ENCODE peak calls at places on chromosomes 5 and 9, in nine cellular contexts. One of them, this sample, is unnamed.

GRCh38 chr5:177402271-177403043 is 2.0 kb upstream of the PFN3 start:
- DNase-seq in right lobe of liver: no peak
- DNase-seq in IMR-90: peak; percentile 54
- DNase-seq in adrenal gland: peak; percentile 56
- DNase-seq in ovary: peak; percentile 51
- DNase-seq in tibial nerve: no peak
- DNase-seq in stomach: peak; percentile 82
- DNase-seq in H1: peak; percentile 68
- DNase-seq in body of pancreas: peak; percentile 85
- DNase-seq in this sample: peak; percentile 68

GRCh38 chr9:36450110-36450732 is 50.2 kb upstream of the RNF38 start:
- DNase-seq in right lobe of liver: no peak
- DNase-seq in IMR-90: peak; percentile 57
- DNase-seq in adrenal gland: peak; percentile 23
- DNase-seq in ovary: peak; percentile 45
- DNase-seq in tibial nerve: peak; percentile 47
- DNase-seq in stomach: no peak
- DNase-seq in H1: no peak
- DNase-seq in body of pancreas: peak; percentile 19
- DNase-seq in this sample: no peak

GRCh38 chr5:124700930-124701458 is 45.4 kb downstream of the ZNF608 start:
- DNase-seq in right lobe of liver: no peak
- DNase-seq in IMR-90: no peak
- DNase-seq in adrenal gland: no peak
- DNase-seq in ovary: no peak
- DNase-seq in tibial nerve: no peak
- DNase-seq in stomach: no peak
- DNase-seq in H1: no peak
- DNase-seq in body of pancreas: no peak
- DNase-seq in this sample: no peak

GRCh38 chr5:59725393-59725768 is 168.1 kb downstream of the PDE4D start:
- DNase-seq in right lobe of liver: no peak
- DNase-seq in IMR-90: peak; percentile 2
- DNase-seq in adrenal gland: no peak
- DNase-seq in ovary: no peak
- DNase-seq in tibial nerve: no peak
- DNase-seq in stomach: no peak
- DNase-seq in H1: no peak
- DNase-seq in body of pancreas: no peak
- DNase-seq in this sample: no peak

GRCh38 chr9:99345936-99346335 is 123.9 kb downstream of the SEC61B start:
- DNase-seq in right lobe of liver: no peak
- DNase-seq in IMR-90: peak; percentile 76
- DNase-seq in adrenal gland: no peak
- DNase-seq in ovary: no peak
- DNase-seq in tibial nerve: no peak
- DNase-seq in stomach: no peak
- DNase-seq in H1: no peak
- DNase-seq in body of pancreas: no peak
- DNase-seq in this sample: no peak

GRCh38 chr5:14417792-14418765 is 163.5 kb upstream of the OTULINL start:
- DNase-seq in right lobe of liver: no peak
- DNase-seq in IMR-90: peak; percentile 55
- DNase-seq in adrenal gland: no peak
- DNase-seq in ovary: no peak
- DNase-seq in tibial nerve: no peak
- DNase-seq in stomach: no peak
- DNase-seq in H1: no peak
- DNase-seq in body of pancreas: no peak
- DNase-seq in this sample: no peak

GRCh38 chr9:19787672-19788071 is 1.2 kb downstream of the SLC24A2 start:
- DNase-seq in right lobe of liver: no peak
- DNase-seq in IMR-90: no peak
- DNase-seq in adrenal gland: no peak
- DNase-seq in ovary: no peak
- DNase-seq in tibial nerve: no peak
- DNase-seq in stomach: no peak
- DNase-seq in H1: no peak
- DNase-seq in body of pancreas: no peak
- DNase-seq in this sample: no peak

GRCh38 chr9:1442105-1442504 is 391.9 kb downstream of the DMRT2 start:
- DNase-seq in right lobe of liver: no peak
- DNase-seq in IMR-90: no peak
- DNase-seq in adrenal gland: no peak
- DNase-seq in ovary: no peak
- DNase-seq in tibial nerve: no peak
- DNase-seq in stomach: no peak
- DNase-seq in H1: no peak
- DNase-seq in body of pancreas: no peak
- DNase-seq in this sample: no peak

GRCh38 chr9:93143830-93144530 is 9.9 kb upstream of the NINJ1 start:
- DNase-seq in right lobe of liver: no peak
- DNase-seq in IMR-90: no peak
- DNase-seq in adrenal gland: no peak
- DNase-seq in ovary: no peak
- DNase-seq in tibial nerve: no peak
- DNase-seq in stomach: no peak
- DNase-seq in H1: no peak
- DNase-seq in body of pancreas: peak; percentile 45
- DNase-seq in this sample: no peak

GRCh38 chr5:61334224-61335196 is 2.5 kb downstream of the ZSWIM6 start:
- DNase-seq in right lobe of liver: no peak
- DNase-seq in IMR-90: peak; percentile 76
- DNase-seq in adrenal gland: no peak
- DNase-seq in ovary: no peak
- DNase-seq in tibial nerve: no peak
- DNase-seq in stomach: no peak
- DNase-seq in H1: no peak
- DNase-seq in body of pancreas: no peak
- DNase-seq in this sample: no peak

DNA sequence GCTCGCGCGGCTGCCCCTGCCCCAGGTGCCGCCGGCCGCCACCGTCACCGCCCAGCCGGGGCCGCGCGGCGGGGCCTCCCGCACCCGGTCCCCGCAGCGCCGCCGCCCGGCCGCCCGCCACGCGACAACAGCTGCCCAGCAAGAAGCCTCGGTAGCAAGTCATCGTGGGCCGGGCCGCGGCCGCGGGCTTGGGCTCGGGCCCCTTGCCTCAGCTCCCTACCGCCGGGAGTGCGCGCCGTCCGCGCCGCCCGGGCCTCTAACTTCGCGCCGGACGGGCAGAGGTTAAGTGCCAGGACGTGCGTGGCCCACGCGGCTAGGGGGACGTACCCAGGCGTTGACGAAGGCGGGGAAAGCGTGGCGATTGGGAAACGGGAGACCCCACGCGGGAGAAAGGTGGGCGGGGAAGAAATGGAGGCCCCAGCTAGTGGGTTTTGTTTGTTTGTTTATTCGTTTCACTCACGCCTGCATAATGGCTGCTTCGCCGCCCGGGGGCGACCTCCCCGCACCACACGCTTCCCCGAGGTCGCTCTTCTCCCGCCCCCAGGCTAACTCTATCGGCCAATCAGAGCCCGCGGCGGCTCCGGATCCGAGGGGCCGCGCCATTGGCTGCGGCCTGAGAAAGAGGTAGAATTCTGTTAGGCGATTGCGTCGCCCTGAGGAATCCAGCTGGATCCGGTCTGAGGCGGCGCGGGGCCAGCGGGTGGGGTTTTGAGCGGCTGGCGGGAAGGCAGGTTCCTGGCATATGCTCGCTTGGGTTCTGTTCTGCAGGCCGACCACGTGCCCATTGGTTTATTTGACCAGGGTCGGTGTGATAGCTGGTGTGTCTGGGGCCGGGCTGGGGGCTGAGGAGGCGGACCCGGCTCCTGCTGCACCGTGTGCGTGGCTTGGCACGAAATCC is at the start of gene NADK2:
- DNase-seq in right lobe of liver: peak; percentile 98
- DNase-seq in IMR-90: peak; percentile 92
- DNase-seq in adrenal gland: peak; percentile 97
- DNase-seq in ovary: peak; percentile 97
- DNase-seq in tibial nerve: peak; percentile 93
- DNase-seq in stomach: peak; percentile 94
- DNase-seq in H1: peak; percentile 91
- DNase-seq in body of pancreas: peak; percentile 95
- DNase-seq in this sample: peak; percentile 96
- TF ChIP-seq POLR2A in right lobe of liver: peak; percentile 93
- TF ChIP-seq POLR2A in IMR-90: peak; percentile 81
- TF ChIP-seq POLR2A in adrenal gland: peak; percentile 91
- TF ChIP-seq POLR2A in ovary: peak; percentile 90
- TF ChIP-seq POLR2A in tibial nerve: peak; percentile 91
- TF ChIP-seq POLR2A in stomach: no peak
- TF ChIP-seq POLR2A in H1: peak; percentile 42
- TF ChIP-seq POLR2A in body of pancreas: peak; percentile 86
- TF ChIP-seq POLR2A in this sample: peak; percentile 86

DNA sequence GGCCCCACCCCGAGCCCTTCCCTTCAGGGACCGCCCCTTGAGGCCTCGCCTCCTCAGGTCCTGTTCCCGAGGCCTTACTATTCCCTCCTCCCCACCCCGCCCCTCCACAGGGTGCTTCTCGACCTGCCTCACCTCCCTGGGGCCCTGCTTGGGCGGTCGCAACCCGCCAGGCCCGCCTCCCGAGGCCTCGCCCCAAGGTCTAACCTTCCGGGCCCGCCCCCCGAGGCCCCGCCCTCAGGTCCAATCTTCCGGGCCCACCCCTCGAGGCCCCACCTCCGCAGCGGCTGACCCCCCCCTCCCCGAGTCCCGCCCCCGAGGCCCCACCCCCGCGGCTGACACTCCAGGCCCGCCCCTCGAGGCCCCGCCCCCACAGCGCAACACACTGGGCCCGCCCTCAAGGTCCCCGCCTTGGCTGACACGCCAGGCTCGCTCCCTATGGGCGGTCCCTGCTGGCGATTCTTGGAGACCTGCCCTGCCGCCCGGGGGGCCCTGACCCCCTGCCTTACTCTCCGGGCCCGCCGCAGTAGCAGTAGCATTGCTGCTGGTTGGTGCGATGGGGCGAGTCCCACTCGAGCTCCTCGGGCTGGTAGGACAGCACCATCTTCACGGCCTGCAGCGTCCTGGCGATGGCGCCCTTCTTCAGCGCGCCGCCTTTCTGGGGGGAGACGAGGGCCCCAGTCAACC is 8.2 kb downstream of the PHF19 start:
- DNase-seq in right lobe of liver: peak; percentile 100
- DNase-seq in IMR-90: peak; percentile 84
- DNase-seq in adrenal gland: peak; percentile 99
- DNase-seq in ovary: peak; percentile 97
- DNase-seq in tibial nerve: peak; percentile 95
- DNase-seq in stomach: peak; percentile 99
- DNase-seq in H1: peak; percentile 97
- DNase-seq in body of pancreas: peak; percentile 100
- DNase-seq in this sample: peak; percentile 97
- TF ChIP-seq CTCF in right lobe of liver: peak; percentile 21
- TF ChIP-seq CTCF in IMR-90: peak; percentile 45
- TF ChIP-seq CTCF in adrenal gland: peak; percentile 47
- TF ChIP-seq CTCF in ovary: peak; percentile 70
- TF ChIP-seq CTCF in tibial nerve: peak; percentile 60
- TF ChIP-seq CTCF in stomach: no peak
- TF ChIP-seq CTCF in H1: peak; percentile 62
- TF ChIP-seq CTCF in body of pancreas: peak; percentile 25
- TF ChIP-seq CTCF in this sample: peak; percentile 61

DNA sequence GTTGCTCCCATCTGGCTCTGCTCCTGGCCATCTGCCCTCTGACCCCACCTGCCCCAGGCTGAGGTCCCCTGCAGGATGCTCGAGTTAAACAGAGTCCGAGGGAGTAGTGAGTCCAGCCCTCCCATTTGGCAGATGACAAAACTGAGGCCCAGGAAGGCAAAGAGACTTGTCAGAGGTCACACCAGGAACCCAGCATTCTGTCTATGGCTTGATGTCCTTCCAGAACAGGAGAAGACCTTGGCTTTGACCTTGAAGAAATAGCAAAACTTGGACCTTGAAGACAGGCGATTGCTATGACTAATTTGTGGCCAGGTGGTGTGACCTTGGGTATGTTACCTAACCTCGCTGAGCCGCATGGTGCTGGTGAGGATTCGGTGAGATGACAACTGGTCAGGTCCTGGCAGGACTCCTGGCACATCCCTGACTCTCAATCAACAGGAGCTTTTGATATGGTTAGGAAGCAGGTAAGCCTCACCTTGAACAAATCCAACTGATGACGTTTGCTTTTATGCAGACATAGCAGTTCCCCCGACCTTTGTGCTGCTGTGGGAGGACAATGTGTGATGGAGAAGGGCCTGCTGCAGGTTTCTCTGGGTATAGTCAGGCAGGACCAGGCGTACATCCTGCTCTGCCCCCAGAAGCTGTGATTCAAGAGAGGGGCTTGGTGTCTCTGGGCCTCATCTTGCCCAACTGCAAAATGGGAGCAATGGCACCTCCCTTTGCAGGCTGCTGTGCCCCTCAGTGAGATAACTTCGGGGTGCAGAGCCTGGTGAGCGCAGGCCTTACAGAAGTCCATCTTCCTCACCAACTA is 198.7 kb downstream of the C9orf50 start:
- DNase-seq in right lobe of liver: no peak
- DNase-seq in IMR-90: no peak
- DNase-seq in adrenal gland: no peak
- DNase-seq in ovary: no peak
- DNase-seq in tibial nerve: no peak
- DNase-seq in stomach: no peak
- DNase-seq in H1: no peak
- DNase-seq in body of pancreas: peak; percentile 38
- DNase-seq in this sample: no peak
- H3K4me1 ChIP-seq in right lobe of liver: no peaks in the 10 kb centered on the region
- H3K4me1 ChIP-seq in IMR-90: peaks cover 5% of the 10 kb centered on the region
- H3K4me1 ChIP-seq in adrenal gland: no peaks in the 10 kb centered on the region
- H3K4me1 ChIP-seq in ovary: no peaks in the 10 kb centered on the region
- H3K4me1 ChIP-seq in tibial nerve: no peaks in the 10 kb centered on the region
- H3K4me1 ChIP-seq in stomach: peaks cover 9% of the 10 kb centered on the region
- H3K4me1 ChIP-seq in H1: no peaks in the 10 kb centered on the region
- H3K4me1 ChIP-seq in body of pancreas: no peaks in the 10 kb centered on the region
- H3K4me1 ChIP-seq in this sample: no peaks in the 10 kb centered on the region

GRCh38 chr9:136690841-136691261 is 3.6 kb upstream of the AGPAT2 start:
- DNase-seq in right lobe of liver: peak; percentile 91
- DNase-seq in IMR-90: no peak
- DNase-seq in adrenal gland: no peak
- DNase-seq in ovary: no peak
- DNase-seq in tibial nerve: no peak
- DNase-seq in stomach: peak; percentile 78
- DNase-seq in H1: no peak
- DNase-seq in body of pancreas: peak; percentile 92
- DNase-seq in this sample: peak; percentile 86

GRCh38 chr9:136693135-136693489 is 5.9 kb upstream of the AGPAT2 start:
- DNase-seq in right lobe of liver: no peak
- DNase-seq in IMR-90: no peak
- DNase-seq in adrenal gland: no peak
- DNase-seq in ovary: no peak
- DNase-seq in tibial nerve: no peak
- DNase-seq in stomach: no peak
- DNase-seq in H1: no peak
- DNase-seq in body of pancreas: no peak
- DNase-seq in this sample: no peak

GRCh38 chr9:136692190-136693134 is 5.2 kb upstream of the AGPAT2 start:
- DNase-seq in right lobe of liver: peak; percentile 56
- DNase-seq in IMR-90: no peak
- DNase-seq in adrenal gland: no peak
- DNase-seq in ovary: no peak
- DNase-seq in tibial nerve: no peak
- DNase-seq in stomach: no peak
- DNase-seq in H1: no peak
- DNase-seq in body of pancreas: peak; percentile 16
- DNase-seq in this sample: no peak

GRCh38 chr9:136690104-136690840 is 3.0 kb upstream of the AGPAT2 start:
- DNase-seq in right lobe of liver: peak; percentile 89
- DNase-seq in IMR-90: no peak
- DNase-seq in adrenal gland: no peak
- DNase-seq in ovary: no peak
- DNase-seq in tibial nerve: no peak
- DNase-seq in stomach: no peak
- DNase-seq in H1: no peak
- DNase-seq in body of pancreas: peak; percentile 66
- DNase-seq in this sample: peak; percentile 83

GRCh38 chr9:136691316-136692189 is 4.3 kb upstream of the AGPAT2 start:
- DNase-seq in right lobe of liver: no peak
- DNase-seq in IMR-90: no peak
- DNase-seq in adrenal gland: no peak
- DNase-seq in ovary: no peak
- DNase-seq in tibial nerve: no peak
- DNase-seq in stomach: no peak
- DNase-seq in H1: no peak
- DNase-seq in body of pancreas: no peak
- DNase-seq in this sample: peak; percentile 18
- TF ChIP-seq POLR2A in right lobe of liver: no peak
- TF ChIP-seq POLR2A in IMR-90: no peak
- TF ChIP-seq POLR2A in adrenal gland: no peak
- TF ChIP-seq POLR2A in ovary: no peak
- TF ChIP-seq POLR2A in tibial nerve: no peak
- TF ChIP-seq POLR2A in stomach: no peak
- TF ChIP-seq POLR2A in H1: no peak
- TF ChIP-seq POLR2A in body of pancreas: no peak
- TF ChIP-seq POLR2A in this sample: no peak

This sample was measured in heart left ventricle.